ENCODE peak calls at places on chromosomes 6 and 20, in four cellular contexts. One of them, this sample, is unnamed.

GRCh38 chr6:143528164-143528811 is 16.8 kb upstream of the FUCA2 start:
- DNase-seq in neuronal stem cell: no peak
- DNase-seq in CD4-positive, CD25-positive, alpha-beta regulatory T cell: peak
- DNase-seq in heart left ventricle: no peak
- DNase-seq in this sample: no peak

GRCh38 chr6:132257561-132257960 is 143.7 kb downstream of the MOXD1 start:
- DNase-seq in neuronal stem cell: no peak
- DNase-seq in CD4-positive, CD25-positive, alpha-beta regulatory T cell: no peak
- DNase-seq in heart left ventricle: no peak
- DNase-seq in this sample: no peak

GRCh38 chr6:138287144-138287955 is 69.1 kb upstream of the PBOV1 start:
- DNase-seq in neuronal stem cell: no peak
- DNase-seq in heart left ventricle: no peak
- DNase-seq in CD4-positive, CD25-positive, alpha-beta regulatory T cell: peak
- DNase-seq in this sample: peak

GRCh38 chr6:41073968-41074691 is 1.4 kb downstream of the NFYA start:
- DNase-seq in CD4-positive, CD25-positive, alpha-beta regulatory T cell: peak
- DNase-seq in neuronal stem cell: no peak
- DNase-seq in heart left ventricle: no peak
- DNase-seq in this sample: no peak

GRCh38 chr6:2558861-2559811 is 191.6 kb downstream of the MYLK4 start:
- DNase-seq in CD4-positive, CD25-positive, alpha-beta regulatory T cell: no peak
- DNase-seq in heart left ventricle: no peak
- DNase-seq in neuronal stem cell: no peak
- DNase-seq in this sample: no peak

GRCh38 chr20:53918949-53919361 is 151.4 kb downstream of the BCAS1 start:
- DNase-seq in neuronal stem cell: no peak
- DNase-seq in heart left ventricle: no peak
- DNase-seq in CD4-positive, CD25-positive, alpha-beta regulatory T cell: no peak
- DNase-seq in this sample: no peak

GRCh38 chr6:87909849-87910248 is 137.8 kb upstream of the SPACA1 start:
- DNase-seq in neuronal stem cell: no peak
- DNase-seq in CD4-positive, CD25-positive, alpha-beta regulatory T cell: no peak
- DNase-seq in heart left ventricle: no peak
- DNase-seq in this sample: no peak

GRCh38 chr6:100475554-100476325 is 11.0 kb upstream of the SIM1 start:
- DNase-seq in CD4-positive, CD25-positive, alpha-beta regulatory T cell: no peak
- DNase-seq in heart left ventricle: no peak
- DNase-seq in neuronal stem cell: no peak
- DNase-seq in this sample: no peak

GRCh38 chr20:50513169-50514034 is 3.2 kb downstream of the PTPN1 start:
- DNase-seq in heart left ventricle: no peak
- DNase-seq in CD4-positive, CD25-positive, alpha-beta regulatory T cell: no peak
- DNase-seq in neuronal stem cell: no peak
- DNase-seq in this sample: no peak

GRCh38 chr6:158557927-158558326 is 2.0 kb upstream of the TMEM181 start:
- DNase-seq in neuronal stem cell: no peak
- DNase-seq in heart left ventricle: no peak
- DNase-seq in CD4-positive, CD25-positive, alpha-beta regulatory T cell: no peak
- DNase-seq in this sample: no peak

GRCh38 chr20:17172826-17173420 is 53.9 kb upstream of the PCSK2 start:
- DNase-seq in neuronal stem cell: no peak
- DNase-seq in CD4-positive, CD25-positive, alpha-beta regulatory T cell: no peak
- DNase-seq in heart left ventricle: no peak
- DNase-seq in this sample: no peak

DNA sequence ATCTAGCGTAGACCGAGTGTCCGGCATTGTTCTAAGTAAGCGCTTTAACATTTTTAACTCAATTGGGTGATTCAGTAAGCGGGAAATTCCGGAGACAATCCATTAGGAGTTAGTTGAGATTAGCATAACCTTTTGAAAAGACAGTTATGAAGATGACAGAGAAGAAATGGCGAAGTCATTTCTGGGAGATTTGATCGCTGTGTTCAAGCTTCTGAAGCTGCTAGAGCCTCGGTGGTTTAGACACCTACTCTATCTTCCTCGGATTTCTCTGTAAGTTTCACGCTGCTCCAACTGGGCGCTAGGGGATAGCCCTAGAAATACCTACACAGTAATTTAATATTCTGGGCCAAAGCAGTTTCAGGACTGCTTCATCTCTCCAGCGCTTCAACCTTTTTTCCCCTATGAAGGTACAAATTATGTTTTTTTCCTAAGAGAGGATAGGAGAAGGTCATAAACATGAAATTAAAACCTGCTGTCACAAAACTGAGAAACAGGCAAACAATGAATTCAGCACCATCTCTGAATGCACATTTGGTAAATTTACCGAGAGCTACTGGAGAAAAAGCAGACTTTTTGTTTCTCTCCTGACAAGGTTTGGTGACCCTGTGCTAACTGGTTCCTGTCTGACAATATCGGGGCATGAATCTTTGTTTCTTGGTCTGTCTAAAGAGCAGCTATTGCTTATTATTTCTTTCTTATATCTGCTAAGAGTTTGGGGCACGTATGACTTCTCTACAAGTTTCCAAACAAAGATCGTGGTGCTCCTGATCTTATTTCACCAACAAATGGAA is 22.4 kb downstream of the ZNF311 start:
- DNase-seq in CD4-positive, CD25-positive, alpha-beta regulatory T cell: peak
- DNase-seq in neuronal stem cell: peak
- DNase-seq in heart left ventricle: no peak
- DNase-seq in this sample: peak
- H3K4me3 ChIP-seq in CD4-positive, CD25-positive, alpha-beta regulatory T cell: peak
- H3K4me3 ChIP-seq in neuronal stem cell: peak
- H3K4me3 ChIP-seq in heart left ventricle: peak
- H3K4me3 ChIP-seq in this sample: peak

DNA sequence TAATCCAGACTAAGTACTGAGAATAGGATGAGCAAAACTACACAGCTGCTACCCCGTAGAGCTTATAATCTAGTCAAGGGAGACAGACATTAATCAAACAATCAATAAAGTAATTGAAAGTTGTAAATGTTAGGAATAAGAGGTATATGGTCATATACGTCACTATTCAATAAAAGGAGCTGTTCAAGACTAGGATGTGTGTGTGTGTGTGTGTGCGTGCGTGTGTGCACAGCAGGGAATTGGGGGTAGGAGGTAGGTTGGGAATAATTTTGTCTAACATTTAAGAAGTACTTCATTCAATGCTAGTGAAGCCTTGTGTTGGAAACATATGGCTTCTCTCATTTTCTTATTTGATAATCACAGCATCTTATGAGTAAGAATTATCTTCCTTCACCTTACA is 41.8 kb downstream of the SESN1 start:
- DNase-seq in neuronal stem cell: peak
- DNase-seq in heart left ventricle: no peak
- DNase-seq in CD4-positive, CD25-positive, alpha-beta regulatory T cell: no peak
- DNase-seq in this sample: no peak
- H3K4me3 ChIP-seq in neuronal stem cell: no peak
- H3K4me3 ChIP-seq in heart left ventricle: no peak
- H3K4me3 ChIP-seq in CD4-positive, CD25-positive, alpha-beta regulatory T cell: no peak
- H3K4me3 ChIP-seq in this sample: no peak

GRCh38 chr6:168554898-168555617 is 114.1 kb downstream of the SMOC2 start:
- DNase-seq in neuronal stem cell: no peak
- DNase-seq in heart left ventricle: no peak
- DNase-seq in CD4-positive, CD25-positive, alpha-beta regulatory T cell: no peak
- DNase-seq in this sample: no peak
- H3K4me3 ChIP-seq in neuronal stem cell: no peak
- H3K4me3 ChIP-seq in heart left ventricle: no peak
- H3K4me3 ChIP-seq in CD4-positive, CD25-positive, alpha-beta regulatory T cell: no peak
- H3K4me3 ChIP-seq in this sample: no peak

DNA sequence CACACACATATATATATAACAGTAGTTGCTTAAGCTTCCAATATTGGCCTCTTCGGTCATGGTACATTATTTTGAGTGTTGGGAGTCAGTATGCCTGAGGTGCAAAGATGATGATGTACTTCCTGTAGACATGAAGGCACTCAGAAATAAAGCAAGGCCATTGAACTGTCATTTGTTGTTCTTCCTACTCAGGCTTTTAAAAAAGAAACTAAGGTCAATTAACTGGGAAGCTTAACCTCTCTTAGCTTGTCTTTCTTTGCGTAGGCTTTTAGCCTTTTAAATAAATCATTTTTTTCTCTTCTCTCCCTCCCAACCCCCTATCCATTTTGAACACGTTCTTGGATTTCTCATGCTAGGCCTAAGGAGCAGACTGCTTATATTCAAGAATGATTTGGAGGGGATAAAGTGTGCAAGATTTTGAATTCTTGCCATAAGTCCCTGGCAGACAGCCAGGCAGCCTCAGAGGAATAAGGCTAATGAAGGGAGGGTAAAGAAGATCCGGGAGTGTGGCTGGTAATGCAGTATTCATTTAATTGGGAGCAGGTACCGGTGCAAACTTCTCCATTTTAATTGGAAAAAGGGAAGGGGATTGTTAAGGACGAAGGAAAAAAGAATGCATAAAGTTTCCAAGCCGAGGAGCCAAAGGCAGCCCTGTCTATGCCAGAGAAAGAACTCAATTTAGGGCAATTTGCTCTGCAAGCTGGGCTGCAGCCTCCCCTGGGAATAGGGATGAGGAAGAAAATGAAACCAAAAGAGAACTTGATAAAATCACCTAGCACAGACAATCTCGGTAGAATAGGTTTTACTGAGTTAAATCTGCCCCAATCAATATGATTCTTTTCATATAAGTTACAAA is 343.8 kb upstream of the MMS22L start:
- DNase-seq in CD4-positive, CD25-positive, alpha-beta regulatory T cell: no peak
- DNase-seq in neuronal stem cell: peak
- DNase-seq in heart left ventricle: no peak
- DNase-seq in this sample: no peak
- H3K4me3 ChIP-seq in CD4-positive, CD25-positive, alpha-beta regulatory T cell: no peak
- H3K4me3 ChIP-seq in neuronal stem cell: no peak
- H3K4me3 ChIP-seq in heart left ventricle: no peak
- H3K4me3 ChIP-seq in this sample: no peak

GRCh38 chr20:23627501-23627900 is 10.3 kb downstream of the CST3 start:
- DNase-seq in neuronal stem cell: no peak
- DNase-seq in heart left ventricle: no peak
- DNase-seq in CD4-positive, CD25-positive, alpha-beta regulatory T cell: no peak
- DNase-seq in this sample: no peak
- H3K4me3 ChIP-seq in neuronal stem cell: no peak
- H3K4me3 ChIP-seq in heart left ventricle: no peak
- H3K4me3 ChIP-seq in CD4-positive, CD25-positive, alpha-beta regulatory T cell: no peak
- H3K4me3 ChIP-seq in this sample: no peak

GRCh38 chr20:62832951-62833391 is 16.1 kb downstream of the COL9A3 start:
- DNase-seq in heart left ventricle: peak
- DNase-seq in CD4-positive, CD25-positive, alpha-beta regulatory T cell: no peak
- DNase-seq in neuronal stem cell: no peak
- DNase-seq in this sample: no peak
- H3K4me3 ChIP-seq in heart left ventricle: no peak
- H3K4me3 ChIP-seq in CD4-positive, CD25-positive, alpha-beta regulatory T cell: no peak
- H3K4me3 ChIP-seq in neuronal stem cell: peak
- H3K4me3 ChIP-seq in this sample: no peak

GRCh38 chr6:42225043-42225368 is 7.3 kb upstream of the MRPS10 start:
- DNase-seq in CD4-positive, CD25-positive, alpha-beta regulatory T cell: no peak
- DNase-seq in heart left ventricle: no peak
- DNase-seq in neuronal stem cell: no peak
- DNase-seq in this sample: no peak

GRCh38 chr6:42222450-42222849 is 4.8 kb upstream of the MRPS10 start:
- DNase-seq in neuronal stem cell: no peak
- DNase-seq in CD4-positive, CD25-positive, alpha-beta regulatory T cell: no peak
- DNase-seq in heart left ventricle: no peak
- DNase-seq in this sample: no peak

GRCh38 chr6:42226251-42227143 is 8.8 kb upstream of the MRPS10 start:
- DNase-seq in neuronal stem cell: no peak
- DNase-seq in heart left ventricle: no peak
- DNase-seq in CD4-positive, CD25-positive, alpha-beta regulatory T cell: no peak
- DNase-seq in this sample: no peak

GRCh38 chr6:42225419-42225818 is 7.8 kb upstream of the MRPS10 start:
- DNase-seq in heart left ventricle: no peak
- DNase-seq in neuronal stem cell: no peak
- DNase-seq in CD4-positive, CD25-positive, alpha-beta regulatory T cell: no peak
- DNase-seq in this sample: no peak

GRCh38 chr6:42224222-42225042 is 6.8 kb upstream of the MRPS10 start:
- DNase-seq in neuronal stem cell: no peak
- DNase-seq in heart left ventricle: no peak
- DNase-seq in CD4-positive, CD25-positive, alpha-beta regulatory T cell: no peak
- DNase-seq in this sample: no peak
- H3K4me3 ChIP-seq in neuronal stem cell: no peak
- H3K4me3 ChIP-seq in heart left ventricle: no peak
- H3K4me3 ChIP-seq in CD4-positive, CD25-positive, alpha-beta regulatory T cell: no peak
- H3K4me3 ChIP-seq in this sample: no peak

GRCh38 chr6:39167321-39167720 is 52.3 kb upstream of the SAYSD1 start:
- DNase-seq in neuronal stem cell: no peak
- DNase-seq in heart left ventricle: no peak
- DNase-seq in CD4-positive, CD25-positive, alpha-beta regulatory T cell: no peak
- DNase-seq in this sample: no peak

GRCh38 chr6:39166918-39167301 is 51.9 kb upstream of the SAYSD1 start:
- DNase-seq in neuronal stem cell: no peak
- DNase-seq in heart left ventricle: no peak
- DNase-seq in CD4-positive, CD25-positive, alpha-beta regulatory T cell: peak
- DNase-seq in this sample: no peak

GRCh38 chr6:39169448-39170344 is 54.7 kb upstream of the SAYSD1 start:
- DNase-seq in neuronal stem cell: no peak
- DNase-seq in heart left ventricle: no peak
- DNase-seq in CD4-positive, CD25-positive, alpha-beta regulatory T cell: no peak
- DNase-seq in this sample: no peak

GRCh38 chr6:39167866-39168625 is 53.1 kb upstream of the SAYSD1 start:
- DNase-seq in heart left ventricle: no peak
- DNase-seq in neuronal stem cell: no peak
- DNase-seq in CD4-positive, CD25-positive, alpha-beta regulatory T cell: no peak
- DNase-seq in this sample: no peak

DNA sequence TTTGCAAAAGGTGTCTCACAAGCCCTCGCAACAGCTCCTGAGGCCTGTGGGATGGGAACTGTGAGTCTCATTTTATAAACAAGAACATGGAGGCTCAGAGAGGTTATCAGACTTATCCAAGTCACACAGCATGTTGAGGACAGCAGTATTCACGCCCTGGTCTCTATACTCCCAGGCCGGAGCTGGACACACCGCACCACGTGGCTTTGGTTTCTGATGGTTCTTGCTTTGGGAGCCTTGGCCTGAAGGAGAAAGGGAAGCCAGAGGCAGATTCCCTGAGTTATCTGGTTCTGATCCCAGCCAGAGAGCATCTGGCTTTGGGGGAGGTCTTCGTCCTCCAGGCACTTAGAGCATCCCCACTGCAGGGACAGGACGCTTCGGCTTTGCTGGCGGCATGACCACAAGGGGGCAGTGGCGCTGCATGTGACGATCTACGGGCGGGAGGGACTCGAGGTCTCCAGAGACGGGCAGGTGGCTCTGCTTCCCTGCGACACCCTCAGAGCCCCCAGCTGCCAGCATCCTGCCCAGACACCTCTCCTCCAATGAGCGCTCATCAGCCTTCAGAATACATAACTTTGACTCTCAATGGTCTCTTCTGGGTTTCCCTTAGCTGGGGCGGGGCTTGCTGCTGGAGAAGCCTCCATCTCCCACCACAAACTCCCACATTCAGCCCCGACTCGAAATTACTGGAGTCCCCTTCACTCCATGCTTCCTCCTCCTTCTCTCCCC is 51.4 kb upstream of the SAYSD1 start:
- DNase-seq in heart left ventricle: peak
- DNase-seq in CD4-positive, CD25-positive, alpha-beta regulatory T cell: peak
- DNase-seq in neuronal stem cell: peak
- DNase-seq in this sample: peak
- H3K4me3 ChIP-seq in heart left ventricle: no peak
- H3K4me3 ChIP-seq in CD4-positive, CD25-positive, alpha-beta regulatory T cell: no peak
- H3K4me3 ChIP-seq in neuronal stem cell: no peak
- H3K4me3 ChIP-seq in this sample: no peak